ENCODE peak calls at places on chromosomes 6 and 20, in nine cellular contexts. J, T, U, Z, I, N, V, K and A are unnamed samples.

GRCh38 chr20:38350879-38351775 is 4.8 kb downstream of the LBP start:
- DNase-seq in I (no peak), V (no peak), U (no peak), J (no peak), Z (no peak), T (no peak), K (no peak), N (peak), A (no peak)

GRCh38 chr6:14889172-14889571 is 356.7 kb upstream of the JARID2 start:
- DNase-seq in I (no peak), V (no peak), N (no peak), K (no peak), U (no peak), T (peak), J (no peak), Z (no peak), A (peak)

GRCh38 chr6:21603516-21603952 is 10.0 kb downstream of the SOX4 start:
- DNase-seq in Z (no peak), I (no peak), T (no peak), N (no peak), J (no peak), K (no peak), U (no peak), V (peak), A (no peak)

GRCh38 chr20:43667341-43668132 is 623 bp downstream of the MYBL2 start:
- DNase-seq in U (no peak), J (peak), V (peak), K (no peak), N (no peak), T (no peak), I (no peak), Z (no peak), A (no peak)

GRCh38 chr6:55578537-55579363 is at the start of gene HMGCLL1:
- DNase-seq in U (no peak), N (peak), J (no peak), T (no peak), V (no peak), I (no peak), Z (no peak), K (no peak), A (no peak)

GRCh38 chr6:134446228-134446848 is 128.4 kb upstream of the SGK1 start:
- DNase-seq in J (no peak), N (peak), T (peak), U (no peak), I (no peak), Z (no peak), K (no peak), V (no peak), A (peak)

GRCh38 chr20:22723659-22724058 is 139.3 kb upstream of the FOXA2 start:
- DNase-seq in U (no peak), T (peak), Z (no peak), J (no peak), V (no peak), K (no peak), I (no peak), N (no peak), A (peak)

GRCh38 chr20:50379049-50379990 is 130.9 kb upstream of the PTPN1 start:
- DNase-seq in T (peak), U (peak), I (no peak), K (no peak), J (no peak), V (peak), Z (no peak), N (peak), A (peak)

GRCh38 chr20:63495771-63496403 is 3.0 kb downstream of the EEF1A2 start:
- DNase-seq in T (peak), V (peak), N (peak), J (peak), K (peak), Z (peak), I (no peak), U (no peak), A (peak)

GRCh38 chr20:47985092-47985850 is 200.0 kb upstream of the SULF2 start:
- DNase-seq in J (no peak), K (no peak), U (peak), T (peak), I (no peak), V (no peak), N (no peak), Z (no peak), A (no peak)

GRCh38 chr6:135423649-135424128 is 73.9 kb downstream of the AHI1 start:
- DNase-seq in Z (no peak), I (peak), K (no peak), N (no peak), V (peak), U (no peak), J (no peak), T (peak), A (peak)

GRCh38 chr6:32947552-32948465 is 5.1 kb downstream of the HLA-DMA start:
- DNase-seq in Z (no peak), V (peak), T (peak), N (no peak), I (no peak), J (peak), U (no peak), K (peak), A (peak)

GRCh38 chr6:69917834-69918233 is 51.5 kb downstream of the COL19A1 start:
- DNase-seq in N (no peak), K (no peak), J (peak), T (peak), Z (no peak), V (no peak), I (peak), U (no peak), A (peak)

GRCh38 chr6:37690964-37691735 is 6.5 kb downstream of the MDGA1 start:
- DNase-seq in J (no peak), Z (no peak), T (peak), V (no peak), N (no peak), K (no peak), I (no peak), U (no peak), A (peak)

GRCh38 chr20:63980317-63980805 is 571 bp upstream of the PRPF6 start:
- DNase-seq in T (no peak), V (no peak), I (no peak), N (no peak), U (no peak), Z (no peak), K (peak), J (peak), A (no peak)

GRCh38 chr20:61120595-61121515 is 131.2 kb upstream of the CDH4 start:
- DNase-seq in Z (no peak), K (no peak), I (no peak), N (no peak), V (peak), U (peak), T (peak), J (peak), A (peak)

GRCh38 chr20:25984933-25985332 is 288.3 kb upstream of the ZNF337 start:
- DNase-seq in K (no peak), J (peak), V (peak), N (peak), T (peak), Z (peak), U (peak), I (no peak), A (no peak)

GRCh38 chr20:43983359-43983758 is 68.7 kb downstream of the TOX2 start:
- DNase-seq in U (no peak), J (peak), Z (peak), K (no peak), T (no peak), N (no peak), V (no peak), I (no peak), A (no peak)

GRCh38 chr6:56729719-56730118 is 87.0 kb upstream of the DST start:
- DNase-seq in N (no peak), I (peak), J (no peak), Z (no peak), V (no peak), U (no peak), K (no peak), T (peak), A (peak)

GRCh38 chr6:18493421-18493891 is 106.3 kb downstream of the RNF144B start:
- DNase-seq in U (no peak), V (no peak), T (no peak), I (no peak), K (no peak), N (no peak), Z (no peak), J (no peak), A (no peak)

GRCh38 chr20:58519940-58520712 is 4.9 kb upstream of the APCDD1L start:
- DNase-seq in T (no peak), J (no peak), Z (no peak), N (no peak), V (no peak), I (no peak), K (no peak), U (peak), A (no peak)

GRCh38 chr20:20839771-20840170 is 127.3 kb upstream of the RALGAPA2 start:
- DNase-seq in V (no peak), K (no peak), Z (no peak), J (no peak), T (no peak), I (no peak), U (no peak), N (no peak), A (no peak)